ENCODE peak calls at places on chromosomes 5 and 9, in eight cellular contexts. O is BE2C, S is mucosa of descending colon, L is fibroblast of lung, R is NT2/D1, M is mammary epithelial cell, G is A673, H is ovary. Y is an unnamed sample. For H3K4me1, the result is how much of the 10 kb centered on the place peaks cover.

GRCh38 chr5:79691007-79691406 is 1.4 kb downstream of the CMYA5 start:
- DNase-seq in H (no peak), L (no peak), O (no peak), R (no peak), M (no peak), S (no peak), G (no peak), Y (no peak)

GRCh38 chr5:51398875-51399635 is 15.8 kb downstream of the ISL1 start:
- DNase-seq in S (peak), M (no peak), L (no peak), H (no peak), R (no peak), O (peak), G (no peak), Y (no peak)

GRCh38 chr5:109865636-109866035 is 175.9 kb downstream of the MAN2A1 start:
- DNase-seq in G (peak), M (peak), H (peak), S (no peak), L (peak), R (no peak), O (peak), Y (no peak)

GRCh38 chr5:99900302-99900811 is 634.8 kb upstream of the FAM174A start:
- DNase-seq in M (peak), S (no peak), H (no peak), O (peak), G (peak), R (no peak), L (peak), Y (no peak)

GRCh38 chr5:57036621-57037160 is 84.8 kb upstream of the MIER3 start:
- DNase-seq in G (no peak), H (no peak), M (no peak), O (peak), S (no peak), L (no peak), R (no peak), Y (no peak)

GRCh38 chr5:138905541-138905940 is 30.4 kb upstream of the LRRTM2 start:
- DNase-seq in M (peak), G (no peak), O (no peak), R (no peak), S (no peak), L (no peak), H (no peak), Y (no peak)

GRCh38 chr5:3888290-3888689 is 292.7 kb downstream of the IRX1 start:
- DNase-seq in S (no peak), R (no peak), O (no peak), L (no peak), G (no peak), H (no peak), M (no peak), Y (no peak)

GRCh38 chr9:7507026-7507425 is 292.6 kb downstream of the DMAC1 start:
- DNase-seq in L (no peak), H (no peak), O (no peak), R (no peak), G (no peak), M (no peak), S (no peak), Y (no peak)

GRCh38 chr9:14439555-14439954 is 125.6 kb upstream of the NFIB start:
- DNase-seq in M (no peak), O (no peak), H (no peak), S (no peak), R (no peak), G (no peak), L (no peak), Y (no peak)

GRCh38 chr5:147479431-147479830 is 30.4 kb downstream of the DPYSL3 start:
- DNase-seq in S (no peak), O (peak), L (no peak), M (no peak), R (no peak), H (no peak), G (peak), Y (no peak)

GRCh38 chr9:130266236-130267098 is 907 bp downstream of the HMCN2 start:
- DNase-seq in G (no peak), O (no peak), L (no peak), H (no peak), S (no peak), R (no peak), M (no peak), Y (no peak)

GRCh38 chr5:72786676-72787075 is 29.8 kb upstream of the TNPO1 start:
- DNase-seq in L (no peak), S (no peak), M (no peak), G (no peak), R (no peak), H (no peak), O (no peak), Y (no peak)

GRCh38 chr5:150341989-150342388 is 15.5 kb upstream of the TCOF1 start:
- DNase-seq in O (no peak), M (no peak), H (no peak), S (no peak), R (no peak), G (no peak), L (no peak), Y (no peak)
- H3K4me1 ChIP-seq in O (under half), M (under half), H (under half), S (under half), R (under half), G (under half), L (under half), Y (under half)

DNA sequence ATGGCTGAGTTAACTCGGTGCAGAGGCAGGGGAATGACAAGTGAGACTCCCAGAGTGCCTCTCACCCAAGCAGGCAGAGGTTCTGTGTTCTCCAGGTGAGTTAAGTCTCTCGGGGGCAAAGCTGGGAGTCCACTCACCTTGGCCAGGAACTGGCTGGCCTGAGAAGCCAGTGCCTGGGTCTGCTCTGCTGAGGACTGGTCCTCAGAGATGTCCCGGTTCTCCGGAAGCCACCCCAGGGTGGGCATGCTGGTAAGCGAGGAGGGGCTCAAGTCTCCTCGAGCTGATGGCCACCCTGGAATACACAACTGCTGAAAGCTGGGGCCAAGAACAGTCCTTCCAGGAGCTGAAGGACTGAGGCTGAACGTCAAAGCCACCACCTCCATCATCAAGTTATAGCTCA is 20.4 kb downstream of the AKNA start:
- DNase-seq in R (no peak), O (no peak), H (no peak), S (no peak), L (no peak), G (no peak), M (no peak), Y (no peak)
- H3K4me3 ChIP-seq in R (no peak), O (no peak), H (no peak), S (no peak), L (no peak), G (no peak), M (no peak), Y (no peak)

GRCh38 chr9:133888048-133888778 is 103.9 kb downstream of the VAV2 start:
- DNase-seq in G (no peak), O (peak), H (no peak), S (no peak), R (no peak), M (peak), L (no peak), Y (no peak)

GRCh38 chr9:133888779-133889491 is 103.2 kb downstream of the VAV2 start:
- DNase-seq in G (no peak), R (no peak), M (no peak), S (no peak), L (no peak), O (peak), H (no peak), Y (no peak)

GRCh38 chr9:133891741-133892140 is 100.4 kb downstream of the VAV2 start:
- DNase-seq in L (no peak), M (no peak), S (no peak), G (no peak), H (no peak), O (no peak), R (no peak), Y (no peak)

GRCh38 chr9:133890583-133890982 is 101.5 kb downstream of the VAV2 start:
- DNase-seq in M (no peak), S (no peak), O (no peak), R (no peak), G (no peak), L (no peak), H (no peak), Y (no peak)

DNA sequence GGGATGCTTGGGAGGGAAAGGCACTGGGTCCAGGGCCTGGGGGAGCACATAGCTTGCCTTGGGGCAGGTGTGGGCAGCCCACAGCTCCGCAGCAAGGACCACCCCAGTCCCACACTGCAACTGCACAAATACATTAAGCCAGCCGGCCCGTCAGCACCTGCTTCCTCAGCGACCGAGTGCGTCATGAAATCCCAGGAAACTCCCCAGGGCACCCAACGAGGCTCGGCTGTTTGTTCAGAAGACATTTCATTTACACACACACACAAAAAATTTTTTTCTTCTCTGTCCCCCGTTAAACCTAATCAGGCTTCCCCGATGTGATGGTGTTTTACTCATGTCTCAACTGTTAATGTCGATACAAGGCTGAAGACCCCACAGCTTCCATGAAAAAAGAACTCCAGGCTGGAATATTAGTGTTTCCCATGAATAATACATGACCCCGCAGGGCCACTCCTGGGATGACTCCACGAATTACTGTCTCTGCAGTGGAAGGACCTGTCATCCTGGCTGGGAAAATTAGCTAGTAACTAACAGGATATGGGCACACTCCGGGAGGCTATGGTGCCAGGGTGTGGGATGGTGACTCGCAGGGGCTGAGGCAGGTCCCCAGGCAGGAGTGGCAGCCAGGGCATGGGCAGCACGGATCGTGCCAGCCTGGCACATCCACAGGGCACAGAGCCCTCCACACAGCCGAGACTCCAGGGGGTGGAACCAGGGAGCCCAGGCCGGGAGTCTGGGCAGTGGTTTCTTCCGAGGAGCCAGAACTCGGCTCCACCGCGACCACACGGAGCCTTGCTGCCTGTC is 102.4 kb downstream of the VAV2 start:
- DNase-seq in H (no peak), M (peak), O (peak), R (no peak), S (no peak), G (peak), L (no peak), Y (no peak)
- H3K4me1 ChIP-seq in H (under half), M (under half), O (under half), R (half or more), S (under half), G (under half), L (under half), Y (under half)

GRCh38 chr5:136034492-136034891 is 5.7 kb downstream of the TGFBI start:
- DNase-seq in H (no peak), S (no peak), G (no peak), O (no peak), M (no peak), R (no peak), L (no peak), Y (no peak)
- H3K4me3 ChIP-seq in H (no peak), S (no peak), G (no peak), O (no peak), M (no peak), R (no peak), L (no peak), Y (no peak)

DNA sequence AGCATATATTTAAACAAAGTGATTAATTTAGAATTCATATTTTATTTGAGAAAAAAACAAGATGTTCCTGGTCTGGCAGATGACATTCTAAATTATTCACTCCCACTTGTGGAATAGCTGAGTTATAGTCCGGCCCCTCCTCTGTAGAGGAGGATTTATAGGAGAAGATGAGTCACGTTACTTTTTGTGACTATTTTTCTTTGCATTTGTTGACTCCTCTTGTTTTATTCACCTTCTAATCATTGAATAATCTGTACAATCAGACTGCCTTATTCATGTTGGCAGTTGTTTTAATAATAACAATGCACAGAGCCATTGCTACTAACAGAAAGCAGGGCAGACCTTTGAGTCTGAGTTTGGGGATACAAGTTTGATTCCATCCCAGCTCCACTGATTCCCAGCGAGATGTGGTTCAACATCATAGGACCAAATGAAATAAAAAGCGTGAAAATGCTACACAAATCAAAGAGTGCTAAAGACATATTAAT is 23.2 kb downstream of the DOCK8 start:
- DNase-seq in R (no peak), H (no peak), L (no peak), M (no peak), S (no peak), O (no peak), G (no peak), Y (no peak)
- H3K4me1 ChIP-seq in R (under half), H (under half), L (under half), M (under half), S (under half), O (under half), G (under half), Y (under half)

DNA sequence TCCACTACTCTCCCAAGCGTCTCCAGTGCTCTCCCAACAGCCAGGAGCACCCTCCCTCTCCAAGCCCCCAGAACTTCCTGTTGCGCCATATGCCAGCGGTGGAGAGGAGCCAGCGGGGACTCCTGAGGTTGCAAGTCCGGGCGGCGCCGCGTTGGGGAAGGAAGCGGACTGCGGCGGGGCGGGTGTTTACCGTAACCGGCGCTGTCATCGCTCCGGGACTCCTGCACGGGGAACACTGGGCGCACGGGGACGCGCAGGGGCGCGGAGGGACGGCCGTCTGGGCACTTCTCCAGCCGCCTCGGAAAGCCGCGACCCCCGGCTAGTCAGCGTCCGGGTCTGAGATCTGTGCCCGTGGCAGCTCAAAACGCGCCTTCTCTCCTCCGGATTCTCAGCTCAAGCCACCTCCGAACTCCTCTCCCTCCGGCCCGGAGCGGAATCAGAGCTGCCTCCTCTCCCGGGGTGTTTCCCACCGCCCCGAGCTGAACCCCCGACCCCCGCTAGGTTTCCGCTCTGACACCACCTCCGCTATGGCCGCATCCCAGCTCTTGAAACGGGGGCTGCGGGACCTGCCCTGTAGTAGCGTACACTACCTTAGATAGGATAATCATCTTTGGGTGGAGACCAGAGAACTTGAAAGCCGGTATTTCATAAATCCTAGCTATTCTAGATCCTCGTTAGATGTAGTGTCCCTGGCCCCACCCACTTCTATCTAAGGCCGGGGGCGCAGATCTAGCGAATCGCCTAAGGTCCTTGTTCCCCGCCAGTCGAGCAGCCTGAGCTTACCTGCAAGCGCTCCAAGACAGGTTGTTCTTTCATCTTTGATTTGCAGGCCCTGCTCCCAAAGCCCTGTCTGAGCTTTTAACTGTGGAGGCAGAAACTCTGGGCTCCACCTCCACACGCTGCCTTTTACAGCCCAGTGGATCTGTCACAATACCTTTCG is at the start of gene TRPM6:
- DNase-seq in H (peak), R (peak), S (peak), M (peak), G (peak), O (peak), L (peak), Y (peak)
- H3K4me3 ChIP-seq in H (peak), R (peak), S (peak), M (peak), G (peak), O (peak), L (peak), Y (peak)

GRCh38 chr5:14210729-14211128 is 67.6 kb downstream of the TRIO start:
- DNase-seq in R (no peak), M (no peak), S (no peak), G (no peak), O (no peak), H (no peak), L (no peak), Y (no peak)
- H3K4me1 ChIP-seq in R (under half), M (half or more), S (half or more), G (under half), O (under half), H (under half), L (under half), Y (under half)

GRCh38 chr5:116561658-116562057 is 13.0 kb downstream of the SEMA6A start:
- DNase-seq in G (no peak), O (no peak), M (no peak), S (no peak), R (no peak), L (no peak), H (no peak), Y (no peak)

GRCh38 chr5:116557669-116558271 is 16.9 kb downstream of the SEMA6A start:
- DNase-seq in M (peak), H (no peak), G (peak), S (no peak), L (peak), R (no peak), O (no peak), Y (no peak)

GRCh38 chr5:116559239-116559638 is 15.4 kb downstream of the SEMA6A start:
- DNase-seq in G (no peak), O (no peak), H (no peak), L (no peak), R (no peak), M (no peak), S (no peak), Y (no peak)

GRCh38 chr5:116562669-116563068 is 12.0 kb downstream of the SEMA6A start:
- DNase-seq in M (no peak), S (no peak), H (no peak), R (no peak), G (no peak), O (no peak), L (no peak), Y (no peak)

GRCh38 chr5:116559673-116560164 is 14.9 kb downstream of the SEMA6A start:
- DNase-seq in M (no peak), H (no peak), G (no peak), R (no peak), O (no peak), L (no peak), S (no peak), Y (no peak)
- H3K4me3 ChIP-seq in M (no peak), H (no peak), G (no peak), R (no peak), O (no peak), L (no peak), S (no peak), Y (no peak)

GRCh38 chr5:177427919-177428573 is 1.6 kb downstream of the GRK6 start:
- DNase-seq in O (peak), S (peak), M (no peak), G (no peak), H (no peak), R (no peak), L (no peak), Y (no peak)

GRCh38 chr5:177426566-177427210 is at the start of gene GRK6:
- DNase-seq in O (no peak), R (no peak), M (peak), G (peak), L (no peak), H (peak), S (peak), Y (no peak)

GRCh38 chr5:177425801-177426565 is 493 bp upstream of the GRK6 start:
- DNase-seq in O (peak), M (peak), S (peak), H (peak), L (peak), R (peak), G (peak), Y (peak)

GRCh38 chr5:177428574-177429217 is 2.2 kb downstream of the GRK6 start:
- DNase-seq in H (no peak), G (no peak), O (no peak), M (no peak), L (no peak), S (no peak), R (no peak), Y (no peak)

GRCh38 chr5:177427211-177427822 is 841 bp downstream of the GRK6 start:
- DNase-seq in G (no peak), M (peak), R (no peak), S (no peak), L (no peak), H (no peak), O (peak), Y (no peak)
- H3K4me1 ChIP-seq in G (under half), M (under half), R (under half), S (under half), L (under half), H (under half), O (under half), Y (under half)

GRCh38 chr5:178995341-178995690 is 196 bp upstream of the GRM6 start:
- DNase-seq in M (no peak), O (no peak), H (no peak), G (no peak), L (no peak), R (no peak), S (no peak), Y (no peak)
- H3K4me3 ChIP-seq in M (no peak), O (no peak), H (no peak), G (no peak), L (no peak), R (peak), S (no peak), Y (no peak)